ENCODE peak calls at places on chromosomes 5 and 9, in four cellular contexts. One of them, this sample, is unnamed.
A peak's percentile ranks its signal among the peaks of the same experiment; 100 is the strongest.

GRCh38 chr9:14323083-14323968 is 9.4 kb upstream of the NFIB start:
- DNase-seq in GM12865: no peak
- DNase-seq in endothelial cell: no peak
- DNase-seq in stimulated activated CD4-positive, alpha-beta T cell treated with anti-CD3 and anti-CD28 coated beads, Interleukin-15, amount 100 ng/mL, for 1 hour: no peak
- DNase-seq in this sample: no peak

GRCh38 chr5:123610209-123610608 is 98.2 kb downstream of the CSNK1G3 start:
- DNase-seq in stimulated activated CD4-positive, alpha-beta T cell treated with anti-CD3 and anti-CD28 coated beads, Interleukin-15, amount 100 ng/mL, for 1 hour: no peak
- DNase-seq in endothelial cell: no peak
- DNase-seq in GM12865: no peak
- DNase-seq in this sample: no peak

GRCh38 chr5:124034963-124035362 is 523.0 kb downstream of the CSNK1G3 start:
- DNase-seq in GM12865: peak; percentile 82
- DNase-seq in endothelial cell: no peak
- DNase-seq in stimulated activated CD4-positive, alpha-beta T cell treated with anti-CD3 and anti-CD28 coated beads, Interleukin-15, amount 100 ng/mL, for 1 hour: no peak
- DNase-seq in this sample: peak; percentile 59

GRCh38 chr9:69202556-69202955 is 28.5 kb downstream of the TJP2 start:
- DNase-seq in GM12865: no peak
- DNase-seq in stimulated activated CD4-positive, alpha-beta T cell treated with anti-CD3 and anti-CD28 coated beads, Interleukin-15, amount 100 ng/mL, for 1 hour: no peak
- DNase-seq in endothelial cell: no peak
- DNase-seq in this sample: no peak

GRCh38 chr5:1364211-1364610 is 19.3 kb upstream of the CLPTM1L start:
- DNase-seq in GM12865: no peak
- DNase-seq in endothelial cell: no peak
- DNase-seq in stimulated activated CD4-positive, alpha-beta T cell treated with anti-CD3 and anti-CD28 coated beads, Interleukin-15, amount 100 ng/mL, for 1 hour: no peak
- DNase-seq in this sample: no peak

GRCh38 chr9:99140685-99141314 is 35.9 kb downstream of the TGFBR1 start:
- DNase-seq in stimulated activated CD4-positive, alpha-beta T cell treated with anti-CD3 and anti-CD28 coated beads, Interleukin-15, amount 100 ng/mL, for 1 hour: peak; percentile 13
- DNase-seq in GM12865: peak; percentile 71
- DNase-seq in endothelial cell: peak; percentile 33
- DNase-seq in this sample: peak; percentile 71

GRCh38 chr9:28883209-28883608 is 1309.9 kb upstream of the C9orf72 start:
- DNase-seq in stimulated activated CD4-positive, alpha-beta T cell treated with anti-CD3 and anti-CD28 coated beads, Interleukin-15, amount 100 ng/mL, for 1 hour: no peak
- DNase-seq in endothelial cell: no peak
- DNase-seq in GM12865: no peak
- DNase-seq in this sample: no peak

GRCh38 chr5:111360173-111360572 is 136.0 kb downstream of the CAMK4 start:
- DNase-seq in GM12865: no peak
- DNase-seq in stimulated activated CD4-positive, alpha-beta T cell treated with anti-CD3 and anti-CD28 coated beads, Interleukin-15, amount 100 ng/mL, for 1 hour: no peak
- DNase-seq in endothelial cell: no peak
- DNase-seq in this sample: no peak

GRCh38 chr9:34335376-34335775 is 6.0 kb downstream of the NUDT2 start:
- DNase-seq in stimulated activated CD4-positive, alpha-beta T cell treated with anti-CD3 and anti-CD28 coated beads, Interleukin-15, amount 100 ng/mL, for 1 hour: no peak
- DNase-seq in endothelial cell: no peak
- DNase-seq in GM12865: no peak
- DNase-seq in this sample: no peak

GRCh38 chr5:17238521-17239041 is 21.1 kb downstream of the BASP1 start:
- DNase-seq in stimulated activated CD4-positive, alpha-beta T cell treated with anti-CD3 and anti-CD28 coated beads, Interleukin-15, amount 100 ng/mL, for 1 hour: no peak
- DNase-seq in endothelial cell: no peak
- DNase-seq in GM12865: no peak
- DNase-seq in this sample: no peak

GRCh38 chr5:7426284-7426683 is 30.3 kb downstream of the ADCY2 start:
- DNase-seq in GM12865: no peak
- DNase-seq in endothelial cell: no peak
- DNase-seq in stimulated activated CD4-positive, alpha-beta T cell treated with anti-CD3 and anti-CD28 coated beads, Interleukin-15, amount 100 ng/mL, for 1 hour: no peak
- DNase-seq in this sample: no peak

GRCh38 chr9:128771094-128771721 is 519 bp downstream of the ZER1 start:
- DNase-seq in GM12865: peak; percentile 20
- DNase-seq in endothelial cell: peak; percentile 54
- DNase-seq in stimulated activated CD4-positive, alpha-beta T cell treated with anti-CD3 and anti-CD28 coated beads, Interleukin-15, amount 100 ng/mL, for 1 hour: no peak
- DNase-seq in this sample: no peak

GRCh38 chr9:14096182-14096922 is 217.6 kb downstream of the NFIB start:
- DNase-seq in GM12865: no peak
- DNase-seq in stimulated activated CD4-positive, alpha-beta T cell treated with anti-CD3 and anti-CD28 coated beads, Interleukin-15, amount 100 ng/mL, for 1 hour: no peak
- DNase-seq in endothelial cell: peak; percentile 44
- DNase-seq in this sample: no peak

GRCh38 chr5:157222506-157223230 is 42.0 kb downstream of the ITK start:
- DNase-seq in endothelial cell: no peak
- DNase-seq in GM12865: peak; percentile 36
- DNase-seq in stimulated activated CD4-positive, alpha-beta T cell treated with anti-CD3 and anti-CD28 coated beads, Interleukin-15, amount 100 ng/mL, for 1 hour: no peak
- DNase-seq in this sample: no peak

GRCh38 chr5:34494111-34494755 is 161.9 kb upstream of the RAI14 start:
- DNase-seq in endothelial cell: no peak
- DNase-seq in GM12865: peak; percentile 73
- DNase-seq in stimulated activated CD4-positive, alpha-beta T cell treated with anti-CD3 and anti-CD28 coated beads, Interleukin-15, amount 100 ng/mL, for 1 hour: no peak
- DNase-seq in this sample: no peak

GRCh38 chr9:129109952-129110739 is 447 bp downstream of the CRAT start:
- DNase-seq in GM12865: peak; percentile 18
- DNase-seq in endothelial cell: no peak
- DNase-seq in stimulated activated CD4-positive, alpha-beta T cell treated with anti-CD3 and anti-CD28 coated beads, Interleukin-15, amount 100 ng/mL, for 1 hour: no peak
- DNase-seq in this sample: no peak

GRCh38 chr5:171258737-171259405 is 50.2 kb upstream of the TLX3 start:
- DNase-seq in endothelial cell: no peak
- DNase-seq in GM12865: no peak
- DNase-seq in stimulated activated CD4-positive, alpha-beta T cell treated with anti-CD3 and anti-CD28 coated beads, Interleukin-15, amount 100 ng/mL, for 1 hour: no peak
- DNase-seq in this sample: no peak

GRCh38 chr5:53643445-53643844 is 83.0 kb downstream of the NDUFS4 start:
- DNase-seq in stimulated activated CD4-positive, alpha-beta T cell treated with anti-CD3 and anti-CD28 coated beads, Interleukin-15, amount 100 ng/mL, for 1 hour: no peak
- DNase-seq in GM12865: no peak
- DNase-seq in endothelial cell: no peak
- DNase-seq in this sample: peak; percentile 26

GRCh38 chr5:149809919-149810691 is 80.0 kb downstream of the PPARGC1B start:
- DNase-seq in GM12865: no peak
- DNase-seq in stimulated activated CD4-positive, alpha-beta T cell treated with anti-CD3 and anti-CD28 coated beads, Interleukin-15, amount 100 ng/mL, for 1 hour: no peak
- DNase-seq in endothelial cell: no peak
- DNase-seq in this sample: no peak

GRCh38 chr5:180207593-180207992 is 1.4 kb downstream of the RASGEF1C start:
- DNase-seq in GM12865: no peak
- DNase-seq in stimulated activated CD4-positive, alpha-beta T cell treated with anti-CD3 and anti-CD28 coated beads, Interleukin-15, amount 100 ng/mL, for 1 hour: no peak
- DNase-seq in endothelial cell: no peak
- DNase-seq in this sample: no peak

GRCh38 chr5:115033861-115034260 is 135.8 kb downstream of the TRIM36 start:
- DNase-seq in GM12865: peak; percentile 62
- DNase-seq in endothelial cell: peak; percentile 13
- DNase-seq in stimulated activated CD4-positive, alpha-beta T cell treated with anti-CD3 and anti-CD28 coated beads, Interleukin-15, amount 100 ng/mL, for 1 hour: no peak
- DNase-seq in this sample: peak; percentile 74

GRCh38 chr9:20558609-20559016 is 63.7 kb downstream of the MLLT3 start:
- DNase-seq in GM12865: peak; percentile 65
- DNase-seq in endothelial cell: no peak
- DNase-seq in stimulated activated CD4-positive, alpha-beta T cell treated with anti-CD3 and anti-CD28 coated beads, Interleukin-15, amount 100 ng/mL, for 1 hour: no peak
- DNase-seq in this sample: no peak

GRCh38 chr9:97848582-97849237 is 4.3 kb upstream of the FOXE1 start:
- DNase-seq in GM12865: no peak
- DNase-seq in endothelial cell: no peak
- DNase-seq in stimulated activated CD4-positive, alpha-beta T cell treated with anti-CD3 and anti-CD28 coated beads, Interleukin-15, amount 100 ng/mL, for 1 hour: peak; percentile 18
- DNase-seq in this sample: no peak

GRCh38 chr5:69238760-69239251 is 4.1 kb downstream of the CDK7 start:
- DNase-seq in stimulated activated CD4-positive, alpha-beta T cell treated with anti-CD3 and anti-CD28 coated beads, Interleukin-15, amount 100 ng/mL, for 1 hour: no peak
- DNase-seq in GM12865: no peak
- DNase-seq in endothelial cell: no peak
- DNase-seq in this sample: no peak